ENCODE peak calls at places on chromosome 4, in four cellular contexts. Z is activated CD8-positive, alpha-beta T cell treated with anti-CD3 and anti-CD28 coated beads for 36 hours; M is GM12878; V is Panc1. C is an unnamed sample.

GRCh38 chr4:164442167-164442566 is 311.8 kb upstream of the SMIM31 start:
- DNase-seq in M (no peak), V (no peak), Z (no peak), C (no peak)

GRCh38 chr4:97639961-97640360 is 503.3 kb downstream of the STPG2 start:
- DNase-seq in M (no peak), V (no peak), Z (no peak), C (no peak)

GRCh38 chr4:33369366-33369899 is 2649.3 kb downstream of the PCDH7 start:
- DNase-seq in M (no peak), V (no peak), Z (no peak), C (no peak)

GRCh38 chr4:138602664-138603063 is 360.5 kb upstream of the SLC7A11 start:
- DNase-seq in Z (no peak), V (no peak), M (no peak), C (no peak)

GRCh38 chr4:112284166-112284565 is 1.5 kb downstream of the TIFA start:
- DNase-seq in M (no peak), V (no peak), Z (peak; percentile 24), C (no peak)

GRCh38 chr4:95508421-95508820 is 40.4 kb downstream of the UNC5C start:
- DNase-seq in M (no peak), V (no peak), Z (no peak), C (no peak)

GRCh38 chr4:87132035-87132434 is 88.4 kb downstream of the KLHL8 start:
- DNase-seq in V (no peak), M (no peak), Z (no peak), C (no peak)

GRCh38 chr4:41346306-41347061 is 89.8 kb downstream of the UCHL1 start:
- DNase-seq in M (no peak), Z (no peak), V (no peak), C (no peak)

GRCh38 chr4:26217429-26217828 is 103.4 kb upstream of the RBPJ start:
- DNase-seq in V (no peak), M (no peak), Z (no peak), C (no peak)

GRCh38 chr4:176971576-176972105 is 178.9 kb upstream of the VEGFC start:
- DNase-seq in V (no peak), Z (no peak), M (no peak), C (no peak)

GRCh38 chr4:24551492-24552330 is 32.6 kb downstream of the DHX15 start:
- DNase-seq in M (no peak), V (no peak), Z (no peak), C (no peak)

GRCh38 chr4:138090145-138090917 is 151.8 kb downstream of the SLC7A11 start:
- DNase-seq in V (peak; percentile 54), M (peak; percentile 17), Z (peak; percentile 30), C (peak; percentile 81)

GRCh38 chr4:56671860-56672259 is 9.2 kb downstream of the HOPX start:
- DNase-seq in V (no peak), M (no peak), Z (no peak), C (no peak)

DNA sequence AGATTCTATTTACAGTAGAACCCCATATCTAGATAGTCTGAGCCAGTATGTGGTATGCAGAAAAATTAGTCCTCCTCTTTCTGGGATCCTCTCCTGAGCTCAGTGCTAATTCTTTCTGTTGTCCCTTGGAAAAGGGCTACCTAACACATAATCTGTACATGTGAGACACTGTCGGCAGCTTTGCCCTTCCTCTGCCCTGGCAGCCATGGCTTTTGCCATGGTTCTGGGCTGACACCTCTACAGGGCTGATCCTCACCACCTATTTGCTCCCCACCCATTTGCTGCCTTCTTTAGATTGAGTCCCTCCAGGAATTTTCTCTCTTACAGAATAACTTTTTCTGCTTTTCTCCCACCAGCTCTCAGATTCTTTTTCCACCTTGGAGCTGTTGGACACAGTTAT is 64.7 kb upstream of the MAP9 start:
- DNase-seq in Z (no peak), V (no peak), M (no peak), C (no peak)
- TF ChIP-seq CTCF in Z (no peak), V (no peak), M (no peak), C (no peak)

DNA sequence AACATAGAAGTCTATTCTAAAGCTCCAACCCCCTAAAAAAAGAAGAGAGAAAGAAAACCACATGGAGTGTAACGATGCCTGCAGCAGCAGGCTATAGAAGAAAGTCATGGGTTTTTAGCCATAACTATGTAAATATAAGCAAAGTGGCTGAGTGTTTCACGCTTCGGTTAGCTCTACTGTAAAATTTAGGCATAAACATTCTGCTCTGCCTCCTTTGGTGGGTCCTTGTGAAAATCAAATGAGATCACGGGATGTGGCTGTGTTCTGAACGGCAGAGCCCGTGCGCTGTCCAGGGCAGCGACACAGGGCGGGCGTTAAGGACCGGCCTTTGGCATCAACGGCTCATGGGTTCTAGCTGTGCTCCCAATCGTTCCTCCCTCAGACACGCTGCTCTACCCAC is 78.3 kb downstream of the IRF2 start:
- DNase-seq in V (no peak), M (peak; percentile 81), Z (no peak), C (peak; percentile 75)
- TF ChIP-seq CTCF in V (no peak), M (no peak), Z (no peak), C (no peak)

GRCh38 chr4:121199742-121200561 is 35.8 kb upstream of the TNIP3 start:
- DNase-seq in V (no peak), Z (peak; percentile 65), M (peak; percentile 81), C (peak; percentile 30)
- TF ChIP-seq CTCF in V (no peak), Z (no peak), M (peak; percentile 33), C (peak; percentile 34)

GRCh38 chr4:146179784-146180405 is 4.4 kb downstream of the LSM6 start:
- DNase-seq in M (no peak), V (no peak), Z (no peak), C (no peak)

GRCh38 chr4:146175541-146176453 is at the start of gene LSM6:
- DNase-seq in Z (peak; percentile 87), M (peak; percentile 36), V (peak; percentile 39), C (peak; percentile 84)
- TF ChIP-seq CTCF in Z (no peak), M (no peak), V (no peak), C (no peak)

GRCh38 chr4:98659106-98659592 is 738 bp upstream of the TSPAN5 start:
- DNase-seq in V (no peak), M (no peak), Z (no peak), C (no peak)
- TF ChIP-seq CTCF in V (no peak), M (no peak), Z (no peak), C (no peak)

GRCh38 chr4:78954048-78954666 is 14.9 kb upstream of the PAQR3 start:
- DNase-seq in Z (peak; percentile 13), V (peak; percentile 8), M (no peak), C (no peak)
- TF ChIP-seq CTCF in Z (peak; percentile 50), V (peak; percentile 63), M (peak; percentile 36), C (peak; percentile 47)